ENCODE peak calls at places on chromosome 3, in five cellular contexts. One of them, this sample, is unnamed.
A peak's percentile ranks its signal among the peaks of the same experiment; 100 is the strongest.

GRCh38 chr3:98772022-98772421 is 8.9 kb downstream of the ST3GAL6 start:
- DNase-seq in K562: no peak
- DNase-seq in renal cortical epithelial cell: no peak
- DNase-seq in neural progenitor cell: no peak
- DNase-seq in HTR-8/SVneo: no peak
- DNase-seq in this sample: no peak

GRCh38 chr3:39972508-39972907 is 163.1 kb downstream of the MYRIP start:
- DNase-seq in K562: no peak
- DNase-seq in renal cortical epithelial cell: no peak
- DNase-seq in neural progenitor cell: no peak
- DNase-seq in HTR-8/SVneo: no peak
- DNase-seq in this sample: no peak

GRCh38 chr3:159771865-159772611 is 216.6 kb upstream of the IL12A start:
- DNase-seq in K562: no peak
- DNase-seq in renal cortical epithelial cell: no peak
- DNase-seq in neural progenitor cell: no peak
- DNase-seq in HTR-8/SVneo: no peak
- DNase-seq in this sample: no peak

GRCh38 chr3:198079771-198080520 is 119.9 kb downstream of the LMLN start:
- DNase-seq in K562: peak; percentile 18
- DNase-seq in renal cortical epithelial cell: peak; percentile 66
- DNase-seq in neural progenitor cell: peak; percentile 45
- DNase-seq in HTR-8/SVneo: no peak
- DNase-seq in this sample: peak; percentile 18

GRCh38 chr3:2950159-2950558 is 160.0 kb downstream of the IL5RA start:
- DNase-seq in K562: no peak
- DNase-seq in renal cortical epithelial cell: peak; percentile 25
- DNase-seq in neural progenitor cell: no peak
- DNase-seq in HTR-8/SVneo: no peak
- DNase-seq in this sample: no peak

GRCh38 chr3:50316657-50317242 is 5.8 kb downstream of the HYAL2 start:
- DNase-seq in K562: peak; percentile 62
- DNase-seq in renal cortical epithelial cell: peak; percentile 78
- DNase-seq in neural progenitor cell: no peak
- DNase-seq in HTR-8/SVneo: peak; percentile 73
- DNase-seq in this sample: no peak

GRCh38 chr3:177427096-177427495 is 229.8 kb upstream of the TBL1XR1 start:
- DNase-seq in K562: no peak
- DNase-seq in renal cortical epithelial cell: no peak
- DNase-seq in neural progenitor cell: no peak
- DNase-seq in HTR-8/SVneo: no peak
- DNase-seq in this sample: no peak

GRCh38 chr3:105780114-105780513 is 88.7 kb downstream of the CBLB start:
- DNase-seq in K562: no peak
- DNase-seq in renal cortical epithelial cell: peak; percentile 24
- DNase-seq in neural progenitor cell: no peak
- DNase-seq in HTR-8/SVneo: no peak
- DNase-seq in this sample: no peak

GRCh38 chr3:120344349-120344748 is 4.8 kb downstream of the LRRC58 start:
- DNase-seq in K562: no peak
- DNase-seq in renal cortical epithelial cell: no peak
- DNase-seq in neural progenitor cell: no peak
- DNase-seq in HTR-8/SVneo: no peak
- DNase-seq in this sample: no peak

GRCh38 chr3:9606108-9606507 is 43.2 kb upstream of the MTMR14 start:
- DNase-seq in K562: no peak
- DNase-seq in renal cortical epithelial cell: no peak
- DNase-seq in neural progenitor cell: no peak
- DNase-seq in HTR-8/SVneo: no peak
- DNase-seq in this sample: no peak

GRCh38 chr3:62127116-62127515 is 246.2 kb downstream of the FEZF2 start:
- DNase-seq in K562: no peak
- DNase-seq in renal cortical epithelial cell: no peak
- DNase-seq in neural progenitor cell: no peak
- DNase-seq in HTR-8/SVneo: no peak
- DNase-seq in this sample: no peak

GRCh38 chr3:69032137-69032536 is 18.7 kb upstream of the EOGT start:
- DNase-seq in K562: no peak
- DNase-seq in renal cortical epithelial cell: no peak
- DNase-seq in neural progenitor cell: no peak
- DNase-seq in HTR-8/SVneo: peak; percentile 40
- DNase-seq in this sample: no peak

GRCh38 chr3:71858493-71859127 is 73.7 kb upstream of the PROK2 start:
- DNase-seq in K562: no peak
- DNase-seq in renal cortical epithelial cell: no peak
- DNase-seq in neural progenitor cell: no peak
- DNase-seq in HTR-8/SVneo: no peak
- DNase-seq in this sample: no peak

GRCh38 chr3:37494206-37494605 is 319.8 kb upstream of the LRRFIP2 start:
- DNase-seq in K562: no peak
- DNase-seq in renal cortical epithelial cell: no peak
- DNase-seq in neural progenitor cell: no peak
- DNase-seq in HTR-8/SVneo: no peak
- DNase-seq in this sample: no peak

GRCh38 chr3:190526787-190527767 is 13.2 kb downstream of the IL1RAP start:
- DNase-seq in K562: no peak
- DNase-seq in renal cortical epithelial cell: peak; percentile 25
- DNase-seq in neural progenitor cell: no peak
- DNase-seq in HTR-8/SVneo: no peak
- DNase-seq in this sample: no peak

GRCh38 chr3:4712109-4712508 is 219.0 kb downstream of the ITPR1 start:
- DNase-seq in K562: no peak
- DNase-seq in renal cortical epithelial cell: peak; percentile 98
- DNase-seq in neural progenitor cell: no peak
- DNase-seq in HTR-8/SVneo: no peak
- DNase-seq in this sample: no peak

GRCh38 chr3:185778069-185778468 is 46.8 kb downstream of the IGF2BP2 start:
- DNase-seq in K562: no peak
- DNase-seq in renal cortical epithelial cell: no peak
- DNase-seq in neural progenitor cell: no peak
- DNase-seq in HTR-8/SVneo: no peak
- DNase-seq in this sample: no peak

GRCh38 chr3:102159810-102160451 is 274.9 kb upstream of the ZPLD1 start:
- DNase-seq in K562: no peak
- DNase-seq in renal cortical epithelial cell: no peak
- DNase-seq in neural progenitor cell: no peak
- DNase-seq in HTR-8/SVneo: no peak
- DNase-seq in this sample: no peak

GRCh38 chr3:179613807-179614206 is 9.2 kb downstream of the NDUFB5 start:
- DNase-seq in K562: no peak
- DNase-seq in renal cortical epithelial cell: peak; percentile 46
- DNase-seq in neural progenitor cell: no peak
- DNase-seq in HTR-8/SVneo: peak; percentile 22
- DNase-seq in this sample: no peak

GRCh38 chr3:179653777-179654117 is 907 bp downstream of the USP13 start:
- DNase-seq in K562: no peak
- DNase-seq in renal cortical epithelial cell: no peak
- DNase-seq in neural progenitor cell: no peak
- DNase-seq in HTR-8/SVneo: no peak
- DNase-seq in this sample: peak; percentile 31

GRCh38 chr3:18062289-18063025 is 320.0 kb upstream of the TBC1D5 start:
- DNase-seq in K562: no peak
- DNase-seq in renal cortical epithelial cell: peak; percentile 55
- DNase-seq in neural progenitor cell: no peak
- DNase-seq in HTR-8/SVneo: no peak
- DNase-seq in this sample: no peak

GRCh38 chr3:170357920-170358854 is 672 bp downstream of the SKIL start:
- DNase-seq in K562: peak; percentile 83
- DNase-seq in renal cortical epithelial cell: peak; percentile 52
- DNase-seq in neural progenitor cell: peak; percentile 75
- DNase-seq in HTR-8/SVneo: peak; percentile 65
- DNase-seq in this sample: peak; percentile 76

GRCh38 chr3:195260286-195260905 is 10.6 kb downstream of the XXYLT1 start:
- DNase-seq in K562: no peak
- DNase-seq in renal cortical epithelial cell: no peak
- DNase-seq in neural progenitor cell: peak; percentile 73
- DNase-seq in HTR-8/SVneo: peak; percentile 57
- DNase-seq in this sample: no peak

GRCh38 chr3:186525369-186526255 is 18.6 kb downstream of the CRYGS start:
- DNase-seq in K562: no peak
- DNase-seq in renal cortical epithelial cell: no peak
- DNase-seq in neural progenitor cell: no peak
- DNase-seq in HTR-8/SVneo: no peak
- DNase-seq in this sample: no peak

GRCh38 chr3:9715764-9716437 is 12.3 kb downstream of the CPNE9 start:
- DNase-seq in K562: peak; percentile 82
- DNase-seq in renal cortical epithelial cell: peak; percentile 88
- DNase-seq in neural progenitor cell: peak; percentile 18
- DNase-seq in HTR-8/SVneo: peak; percentile 90
- DNase-seq in this sample: peak; percentile 86

GRCh38 chr3:139574026-139574947 is 34.7 kb upstream of the RBP1 start:
- DNase-seq in K562: no peak
- DNase-seq in renal cortical epithelial cell: no peak
- DNase-seq in neural progenitor cell: no peak
- DNase-seq in HTR-8/SVneo: no peak
- DNase-seq in this sample: no peak

GRCh38 chr3:131141770-131142169 is 115.1 kb downstream of the NEK11 start:
- DNase-seq in K562: no peak
- DNase-seq in renal cortical epithelial cell: no peak
- DNase-seq in neural progenitor cell: no peak
- DNase-seq in HTR-8/SVneo: no peak
- DNase-seq in this sample: no peak

This sample was measured in A549.